ENCODE peak calls at places on chromosomes 13 and 19, in five cellular contexts. One of them, this sample, is unnamed.
A peak's percentile ranks its signal among the peaks of the same experiment; 100 is the strongest.

GRCh38 chr19:42270346-42271044 is 1.4 kb downstream of the CIC start:
- DNase-seq in fibroblast of lung: peak; percentile 61
- DNase-seq in endothelial cell of umbilical vein: peak; percentile 72
- DNase-seq in H1: no peak
- DNase-seq in uterus: peak; percentile 60
- DNase-seq in this sample: no peak

GRCh38 chr19:55342044-55342531 is 2.4 kb downstream of the KMT5C start:
- DNase-seq in fibroblast of lung: no peak
- DNase-seq in endothelial cell of umbilical vein: no peak
- DNase-seq in H1: no peak
- DNase-seq in uterus: no peak
- DNase-seq in this sample: no peak

GRCh38 chr19:10478903-10479384 is 24.2 kb downstream of the KEAP1 start:
- DNase-seq in fibroblast of lung: peak; percentile 86
- DNase-seq in endothelial cell of umbilical vein: peak; percentile 95
- DNase-seq in H1: peak; percentile 80
- DNase-seq in uterus: peak; percentile 91
- DNase-seq in this sample: peak; percentile 82

GRCh38 chr19:14916848-14917247 is 24.4 kb upstream of the OR7C2 start:
- DNase-seq in fibroblast of lung: no peak
- DNase-seq in endothelial cell of umbilical vein: no peak
- DNase-seq in H1: no peak
- DNase-seq in uterus: no peak
- DNase-seq in this sample: no peak

GRCh38 chr13:75334634-75335447 is 147.1 kb downstream of the TBC1D4 start:
- DNase-seq in fibroblast of lung: no peak
- DNase-seq in endothelial cell of umbilical vein: no peak
- DNase-seq in H1: no peak
- DNase-seq in uterus: no peak
- DNase-seq in this sample: no peak

GRCh38 chr13:76864259-76864658 is 21.9 kb downstream of the KCTD12 start:
- DNase-seq in fibroblast of lung: no peak
- DNase-seq in endothelial cell of umbilical vein: peak; percentile 35
- DNase-seq in H1: no peak
- DNase-seq in uterus: no peak
- DNase-seq in this sample: no peak

GRCh38 chr13:112253631-112254030 is 122.5 kb upstream of the SPACA7 start:
- DNase-seq in fibroblast of lung: no peak
- DNase-seq in endothelial cell of umbilical vein: no peak
- DNase-seq in H1: no peak
- DNase-seq in uterus: no peak
- DNase-seq in this sample: no peak

GRCh38 chr19:38538386-38538785 is 79.4 kb downstream of the MAP4K1 start:
- DNase-seq in fibroblast of lung: no peak
- DNase-seq in endothelial cell of umbilical vein: no peak
- DNase-seq in H1: no peak
- DNase-seq in uterus: no peak
- DNase-seq in this sample: no peak

GRCh38 chr19:48741222-48741999 is 1.0 kb upstream of the RASIP1 start:
- DNase-seq in fibroblast of lung: no peak
- DNase-seq in endothelial cell of umbilical vein: peak; percentile 29
- DNase-seq in H1: no peak
- DNase-seq in uterus: no peak
- DNase-seq in this sample: no peak

GRCh38 chr13:29497137-29497654 is 98.3 kb downstream of the SLC7A1 start:
- DNase-seq in fibroblast of lung: peak; percentile 74
- DNase-seq in endothelial cell of umbilical vein: no peak
- DNase-seq in H1: no peak
- DNase-seq in uterus: peak; percentile 63
- DNase-seq in this sample: no peak

GRCh38 chr13:77026255-77026782 is 640 bp downstream of the FBXL3 start:
- DNase-seq in fibroblast of lung: peak; percentile 62
- DNase-seq in endothelial cell of umbilical vein: peak; percentile 68
- DNase-seq in H1: no peak
- DNase-seq in uterus: peak; percentile 80
- DNase-seq in this sample: peak; percentile 44

GRCh38 chr19:23525265-23525862 is 130.1 kb upstream of the ZNF91 start:
- DNase-seq in fibroblast of lung: no peak
- DNase-seq in endothelial cell of umbilical vein: no peak
- DNase-seq in H1: no peak
- DNase-seq in uterus: no peak
- DNase-seq in this sample: no peak

GRCh38 chr13:82766732-82767321 is 1115.4 kb downstream of the SLITRK1 start:
- DNase-seq in fibroblast of lung: no peak
- DNase-seq in endothelial cell of umbilical vein: no peak
- DNase-seq in H1: no peak
- DNase-seq in uterus: no peak
- DNase-seq in this sample: no peak

GRCh38 chr19:7535035-7535992 is at the start of gene PNPLA6:
- DNase-seq in fibroblast of lung: peak; percentile 93
- DNase-seq in endothelial cell of umbilical vein: peak; percentile 95
- DNase-seq in H1: peak; percentile 71
- DNase-seq in uterus: peak; percentile 97
- DNase-seq in this sample: peak; percentile 89

GRCh38 chr13:27446986-27447583 is 3.3 kb downstream of the MTIF3 start:
- DNase-seq in fibroblast of lung: no peak
- DNase-seq in endothelial cell of umbilical vein: peak; percentile 69
- DNase-seq in H1: no peak
- DNase-seq in uterus: no peak
- DNase-seq in this sample: no peak

GRCh38 chr19:38683393-38684077 is 36.1 kb downstream of the ACTN4 start:
- DNase-seq in fibroblast of lung: peak; percentile 77
- DNase-seq in endothelial cell of umbilical vein: peak; percentile 89
- DNase-seq in H1: peak; percentile 85
- DNase-seq in uterus: peak; percentile 72
- DNase-seq in this sample: peak; percentile 64

GRCh38 chr13:94054159-94054558 is 425.3 kb downstream of the DCT start:
- DNase-seq in fibroblast of lung: no peak
- DNase-seq in endothelial cell of umbilical vein: no peak
- DNase-seq in H1: no peak
- DNase-seq in uterus: no peak
- DNase-seq in this sample: no peak

GRCh38 chr13:74200081-74200480 is 65.9 kb upstream of the KLF12 start:
- DNase-seq in fibroblast of lung: no peak
- DNase-seq in endothelial cell of umbilical vein: no peak
- DNase-seq in H1: no peak
- DNase-seq in uterus: no peak
- DNase-seq in this sample: no peak

GRCh38 chr13:43134896-43135295 is 111.5 kb downstream of the DNAJC15 start:
- DNase-seq in fibroblast of lung: no peak
- DNase-seq in endothelial cell of umbilical vein: no peak
- DNase-seq in H1: no peak
- DNase-seq in uterus: no peak
- DNase-seq in this sample: no peak

GRCh38 chr13:75365724-75366173 is 116.2 kb downstream of the TBC1D4 start:
- DNase-seq in fibroblast of lung: peak; percentile 52
- DNase-seq in endothelial cell of umbilical vein: peak; percentile 84
- DNase-seq in H1: no peak
- DNase-seq in uterus: no peak
- DNase-seq in this sample: no peak

GRCh38 chr19:15488489-15489226 is 9.4 kb upstream of the PGLYRP2 start:
- DNase-seq in fibroblast of lung: no peak
- DNase-seq in endothelial cell of umbilical vein: no peak
- DNase-seq in H1: no peak
- DNase-seq in uterus: peak; percentile 26
- DNase-seq in this sample: no peak

GRCh38 chr19:11420894-11421606 is 1.9 kb upstream of the RGL3 start:
- DNase-seq in fibroblast of lung: no peak
- DNase-seq in endothelial cell of umbilical vein: no peak
- DNase-seq in H1: no peak
- DNase-seq in uterus: no peak
- DNase-seq in this sample: no peak

GRCh38 chr13:31209172-31209818 is 9.5 kb downstream of the B3GLCT start:
- DNase-seq in fibroblast of lung: peak; percentile 46
- DNase-seq in endothelial cell of umbilical vein: peak; percentile 56
- DNase-seq in H1: no peak
- DNase-seq in uterus: peak; percentile 70
- DNase-seq in this sample: no peak

GRCh38 chr19:31538879-31539278 is 189.6 kb upstream of the TSHZ3 start:
- DNase-seq in fibroblast of lung: no peak
- DNase-seq in endothelial cell of umbilical vein: no peak
- DNase-seq in H1: no peak
- DNase-seq in uterus: no peak
- DNase-seq in this sample: no peak

GRCh38 chr13:50645092-50645491 is 198.4 kb downstream of the DLEU7 start:
- DNase-seq in fibroblast of lung: no peak
- DNase-seq in endothelial cell of umbilical vein: no peak
- DNase-seq in H1: no peak
- DNase-seq in uterus: no peak
- DNase-seq in this sample: no peak

GRCh38 chr13:28574617-28575142 is 79.8 kb upstream of the FLT1 start:
- DNase-seq in fibroblast of lung: peak; percentile 91
- DNase-seq in endothelial cell of umbilical vein: peak; percentile 98
- DNase-seq in H1: no peak
- DNase-seq in uterus: no peak
- DNase-seq in this sample: no peak

GRCh38 chr13:44498502-44498901 is 77.6 kb downstream of the TSC22D1 start:
- DNase-seq in fibroblast of lung: no peak
- DNase-seq in endothelial cell of umbilical vein: no peak
- DNase-seq in H1: no peak
- DNase-seq in uterus: no peak
- DNase-seq in this sample: no peak

GRCh38 chr13:44493213-44493812 is 82.8 kb downstream of the TSC22D1 start:
- DNase-seq in fibroblast of lung: no peak
- DNase-seq in endothelial cell of umbilical vein: no peak
- DNase-seq in H1: no peak
- DNase-seq in uterus: no peak
- DNase-seq in this sample: no peak

GRCh38 chr13:44497801-44498200 is 78.3 kb downstream of the TSC22D1 start:
- DNase-seq in fibroblast of lung: no peak
- DNase-seq in endothelial cell of umbilical vein: no peak
- DNase-seq in H1: no peak
- DNase-seq in uterus: no peak
- DNase-seq in this sample: no peak

GRCh38 chr13:44504146-44504545 is 72.0 kb downstream of the TSC22D1 start:
- DNase-seq in fibroblast of lung: no peak
- DNase-seq in endothelial cell of umbilical vein: no peak
- DNase-seq in H1: no peak
- DNase-seq in uterus: no peak
- DNase-seq in this sample: no peak

GRCh38 chr13:44498969-44499368 is 77.2 kb downstream of the TSC22D1 start:
- DNase-seq in fibroblast of lung: no peak
- DNase-seq in endothelial cell of umbilical vein: no peak
- DNase-seq in H1: no peak
- DNase-seq in uterus: no peak
- DNase-seq in this sample: no peak
- TF ChIP-seq CTCF in fibroblast of lung: no peak
- TF ChIP-seq CTCF in endothelial cell of umbilical vein: no peak
- TF ChIP-seq CTCF in H1: no peak
- TF ChIP-seq CTCF in uterus: no peak
- TF ChIP-seq CTCF in this sample: no peak

GRCh38 chr13:113832204-113832603 is 31.7 kb downstream of the GAS6 start:
- DNase-seq in fibroblast of lung: no peak
- DNase-seq in endothelial cell of umbilical vein: no peak
- DNase-seq in H1: no peak
- DNase-seq in uterus: no peak
- DNase-seq in this sample: no peak

GRCh38 chr13:113827021-113827420 is 36.9 kb downstream of the GAS6 start:
- DNase-seq in fibroblast of lung: no peak
- DNase-seq in endothelial cell of umbilical vein: no peak
- DNase-seq in H1: no peak
- DNase-seq in uterus: no peak
- DNase-seq in this sample: no peak

GRCh38 chr13:113825851-113826250 is 38.0 kb downstream of the GAS6 start:
- DNase-seq in fibroblast of lung: no peak
- DNase-seq in endothelial cell of umbilical vein: no peak
- DNase-seq in H1: no peak
- DNase-seq in uterus: no peak
- DNase-seq in this sample: no peak

GRCh38 chr13:113831061-113831460 is 32.8 kb downstream of the GAS6 start:
- DNase-seq in fibroblast of lung: no peak
- DNase-seq in endothelial cell of umbilical vein: no peak
- DNase-seq in H1: no peak
- DNase-seq in uterus: no peak
- DNase-seq in this sample: no peak

DNA sequence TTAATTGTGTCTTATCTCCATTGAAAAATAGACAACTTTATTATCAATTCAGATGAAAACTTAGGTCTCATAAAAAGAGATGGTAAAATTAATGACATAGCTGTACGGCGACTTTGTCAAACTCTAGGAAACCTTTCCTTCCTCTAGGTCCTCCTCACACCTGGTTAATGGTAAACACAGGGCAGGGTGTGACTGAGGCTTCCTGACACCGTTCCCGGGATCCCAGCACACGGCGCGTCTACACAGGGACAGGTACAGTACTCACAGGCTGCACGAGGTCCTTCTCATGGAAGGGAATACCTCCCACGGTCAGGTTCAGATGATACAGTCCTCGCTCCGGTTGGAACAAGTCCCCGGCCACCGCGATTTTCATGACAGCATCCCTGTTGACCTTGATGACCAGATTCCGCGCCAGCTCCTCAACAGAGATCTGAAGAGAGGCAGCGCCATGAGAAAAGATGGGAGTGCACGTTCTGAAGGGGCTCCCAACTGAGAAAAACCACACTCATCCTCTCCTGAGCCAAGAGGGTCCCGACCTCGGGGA is 35.5 kb downstream of the GAS6 start:
- DNase-seq in fibroblast of lung: no peak
- DNase-seq in endothelial cell of umbilical vein: no peak
- DNase-seq in H1: no peak
- DNase-seq in uterus: no peak
- DNase-seq in this sample: no peak
- TF ChIP-seq CTCF in fibroblast of lung: no peak
- TF ChIP-seq CTCF in endothelial cell of umbilical vein: no peak
- TF ChIP-seq CTCF in H1: no peak
- TF ChIP-seq CTCF in uterus: no peak
- TF ChIP-seq CTCF in this sample: no peak

DNA sequence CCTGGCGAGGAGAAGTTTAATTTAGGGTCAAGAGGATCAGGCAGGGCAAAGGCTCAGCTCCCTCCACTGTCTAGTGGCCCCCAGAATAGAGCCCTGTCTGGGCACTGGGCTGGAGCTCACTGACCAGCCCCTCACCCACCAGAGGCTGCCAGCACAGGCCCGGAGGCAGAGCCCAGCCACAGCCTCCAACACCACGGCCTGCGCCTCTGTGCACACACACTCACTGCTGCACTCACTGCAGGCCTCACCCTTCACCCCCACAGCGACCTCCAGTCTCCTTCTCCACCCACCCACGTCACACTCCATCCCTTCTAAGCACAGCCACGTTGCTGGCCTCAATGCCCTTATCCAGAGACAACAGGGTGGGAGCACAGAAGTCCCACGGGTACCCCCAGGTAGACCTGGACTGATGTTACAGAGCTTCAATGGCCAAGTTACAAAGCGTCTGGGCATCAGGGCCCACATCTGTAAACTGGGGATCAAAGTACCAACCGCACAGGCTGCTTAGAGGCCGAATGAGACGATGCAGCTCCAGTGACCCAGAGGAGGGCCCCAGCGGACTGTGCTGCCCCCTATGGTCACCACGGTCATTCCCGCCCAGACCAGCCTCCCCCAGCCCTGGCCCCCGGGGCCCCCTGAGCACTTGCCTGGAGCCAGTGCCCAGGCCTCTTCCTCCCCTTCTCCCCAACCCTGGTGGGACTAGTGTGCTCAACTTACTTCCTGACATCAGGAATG is 4.5 kb upstream of the PRKD2 start:
- DNase-seq in fibroblast of lung: no peak
- DNase-seq in endothelial cell of umbilical vein: no peak
- DNase-seq in H1: no peak
- DNase-seq in uterus: no peak
- DNase-seq in this sample: no peak
- TF ChIP-seq CTCF in fibroblast of lung: no peak
- TF ChIP-seq CTCF in endothelial cell of umbilical vein: no peak
- TF ChIP-seq CTCF in H1: peak; percentile 61
- TF ChIP-seq CTCF in uterus: no peak
- TF ChIP-seq CTCF in this sample: no peak

GRCh38 chr19:29844891-29845575 is 33.2 kb downstream of the CCNE1 start:
- DNase-seq in fibroblast of lung: peak; percentile 88
- DNase-seq in endothelial cell of umbilical vein: peak; percentile 88
- DNase-seq in H1: peak; percentile 83
- DNase-seq in uterus: peak; percentile 92
- DNase-seq in this sample: peak; percentile 82
- TF ChIP-seq CTCF in fibroblast of lung: peak; percentile 3
- TF ChIP-seq CTCF in endothelial cell of umbilical vein: no peak
- TF ChIP-seq CTCF in H1: no peak
- TF ChIP-seq CTCF in uterus: no peak
- TF ChIP-seq CTCF in this sample: no peak